ENCODE peak calls at places on chromosomes 1 and 21, in eight cellular contexts. P is heart right ventricle, I is K562, Q is astrocyte of the spinal cord, F is IMR-90, K is GM12865, Y is stomach, H is cardiac fibroblast. G is an unnamed sample.

GRCh38 chr1:227937031-227937430 is 10.7 kb downstream of the WNT9A start:
- DNase-seq in Y (no peak), I (no peak), P (no peak), F (no peak), H (no peak), Q (no peak), K (no peak), G (no peak)

GRCh38 chr1:228194921-228195812 is 12.7 kb upstream of the OBSCN start:
- DNase-seq in Y (no peak), Q (no peak), H (no peak), I (no peak), F (no peak), P (no peak), K (no peak), G (no peak)

GRCh38 chr1:115746021-115746690 is 22.4 kb downstream of the CASQ2 start:
- DNase-seq in K (no peak), Y (no peak), F (no peak), H (no peak), I (no peak), P (no peak), Q (no peak), G (no peak)

GRCh38 chr1:7224644-7225043 is 439.4 kb downstream of the CAMTA1 start:
- DNase-seq in I (peak), F (no peak), P (peak), Y (no peak), H (no peak), Q (no peak), K (peak), G (no peak)

GRCh38 chr21:39120876-39121599 is 62.2 kb downstream of the PSMG1 start:
- DNase-seq in K (no peak), F (no peak), I (no peak), Y (no peak), Q (no peak), H (peak), P (no peak), G (no peak)

GRCh38 chr1:47656719-47657685 is 219.2 kb downstream of the FOXD2 start:
- DNase-seq in Y (peak), Q (peak), P (peak), H (peak), K (no peak), F (peak), I (no peak), G (no peak)

GRCh38 chr1:10378071-10378841 is 20.6 kb upstream of the PGD start:
- DNase-seq in P (no peak), I (peak), Q (peak), Y (peak), K (peak), H (peak), F (peak), G (peak)

GRCh38 chr1:43021547-43022474 is 63.1 kb upstream of the SLC2A1 start:
- DNase-seq in P (no peak), Q (no peak), F (no peak), K (no peak), Y (no peak), H (no peak), I (no peak), G (no peak)

GRCh38 chr1:67459068-67459467 is 28.9 kb upstream of the SERBP1 start:
- DNase-seq in Y (no peak), I (no peak), K (no peak), Q (no peak), P (no peak), H (no peak), F (no peak), G (no peak)

GRCh38 chr21:31514598-31514997 is 144.9 kb upstream of the SOD1 start:
- DNase-seq in F (no peak), I (no peak), P (no peak), Y (no peak), H (no peak), K (no peak), Q (peak), G (no peak)

GRCh38 chr1:225845633-225846259 is 35.8 kb downstream of the EPHX1 start:
- DNase-seq in H (peak), K (peak), I (peak), Y (peak), F (peak), Q (peak), P (peak), G (peak)

GRCh38 chr21:38178653-38179503 is 77.9 kb upstream of the KCNJ15 start:
- DNase-seq in K (no peak), F (no peak), Y (no peak), P (no peak), Q (no peak), H (no peak), I (peak), G (no peak)

GRCh38 chr1:24027838-24028468 is 47.8 kb upstream of the SRSF10 start:
- DNase-seq in Q (peak), P (no peak), I (peak), K (peak), F (peak), Y (no peak), H (peak), G (peak)

GRCh38 chr1:114330451-114330983 is 176.8 kb upstream of the SYT6 start:
- DNase-seq in K (peak), Y (no peak), Q (no peak), P (no peak), I (no peak), F (no peak), H (no peak), G (no peak)

GRCh38 chr1:219639843-219640606 is 27.1 kb upstream of the ZC3H11B start:
- DNase-seq in Y (no peak), P (no peak), K (no peak), F (peak), H (no peak), Q (peak), I (no peak), G (no peak)

GRCh38 chr1:48790397-48790796 is 13.7 kb upstream of the BEND5 start:
- DNase-seq in I (no peak), H (no peak), K (peak), F (no peak), P (no peak), Q (no peak), Y (no peak), G (no peak)

GRCh38 chr1:208047476-208047934 is 136.6 kb upstream of the CD34 start:
- DNase-seq in Q (peak), I (no peak), H (peak), F (peak), P (peak), K (no peak), Y (peak), G (no peak)

GRCh38 chr1:238552271-238552670 is 661.5 kb upstream of the ZP4 start:
- DNase-seq in Q (no peak), F (no peak), K (no peak), I (no peak), P (no peak), Y (no peak), H (no peak), G (no peak)

GRCh38 chr1:50977575-50978143 is 7.6 kb downstream of the CDKN2C start:
- DNase-seq in F (peak), H (peak), P (peak), I (peak), K (peak), Y (peak), Q (peak), G (peak)

GRCh38 chr21:46304955-46305354 is 18.7 kb downstream of the C21orf58 start:
- DNase-seq in Y (no peak), P (no peak), K (no peak), I (peak), H (no peak), Q (no peak), F (no peak), G (no peak)

GRCh38 chr1:7983086-7983778 is 21.7 kb downstream of the PARK7 start:
- DNase-seq in F (no peak), Y (no peak), K (no peak), H (no peak), Q (no peak), P (peak), I (no peak), G (no peak)

DNA sequence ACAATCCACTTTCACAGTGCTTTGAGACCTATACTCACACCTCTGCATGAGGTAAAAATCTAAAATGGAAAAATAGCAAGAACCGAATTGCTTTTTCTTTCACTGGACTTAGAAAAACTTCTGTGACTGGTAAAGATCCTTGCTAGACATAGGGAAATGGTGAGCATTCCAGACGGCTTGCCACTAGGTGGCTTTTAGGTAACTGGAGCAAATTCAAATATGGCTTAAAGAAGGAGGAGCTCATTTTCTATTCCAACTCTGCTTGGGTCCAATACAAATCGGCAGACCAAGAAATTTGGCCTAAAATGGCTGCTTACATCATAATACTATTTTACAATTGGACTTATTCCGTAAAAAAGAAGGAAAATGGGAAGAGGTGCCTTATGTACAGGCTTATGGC is 977.9 kb downstream of the ADGRL2 start:
- DNase-seq in P (no peak), Y (no peak), Q (peak), H (peak), I (no peak), K (no peak), F (no peak), G (no peak)
- TF ChIP-seq CTCF in P (no peak), Y (no peak), Q (peak), H (peak), I (no peak), K (peak), F (no peak), G (no peak)

GRCh38 chr1:91897016-91897415 is 11.1 kb upstream of the TGFBR3 start:
- DNase-seq in I (no peak), Q (no peak), Y (no peak), F (no peak), K (no peak), P (no peak), H (no peak), G (no peak)
- TF ChIP-seq CTCF in I (no peak), Q (no peak), Y (no peak), F (no peak), K (no peak), P (no peak), H (no peak), G (no peak)

GRCh38 chr1:117123274-117123673 is 1.7 kb upstream of the TRIM45 start:
- DNase-seq in H (no peak), Y (no peak), Q (no peak), I (no peak), K (no peak), P (no peak), F (no peak), G (no peak)

GRCh38 chr1:117130526-117130925 is 9.0 kb upstream of the TRIM45 start:
- DNase-seq in F (no peak), I (no peak), Y (no peak), P (no peak), K (no peak), H (no peak), Q (no peak), G (no peak)

GRCh38 chr1:117127840-117128239 is 6.3 kb upstream of the TRIM45 start:
- DNase-seq in Q (no peak), I (peak), F (peak), K (no peak), P (no peak), H (peak), Y (no peak), G (no peak)

GRCh38 chr1:117128323-117129079 is 7.0 kb upstream of the TRIM45 start:
- DNase-seq in I (peak), Q (peak), K (peak), F (peak), Y (no peak), P (no peak), H (peak), G (peak)
- TF ChIP-seq CTCF in I (peak), Q (peak), K (peak), F (peak), Y (peak), P (peak), H (peak), G (peak)

GRCh38 chr1:32485554-32486255 is 20.8 kb downstream of the ZBTB8B start:
- DNase-seq in H (peak), K (no peak), F (peak), Q (no peak), I (no peak), P (no peak), Y (no peak), G (no peak)

GRCh38 chr1:32486463-32487113 is 21.7 kb downstream of the ZBTB8B start:
- DNase-seq in K (no peak), H (no peak), Q (no peak), I (no peak), P (no peak), Y (no peak), F (no peak), G (no peak)

GRCh38 chr1:32489774-32490454 is 25.0 kb downstream of the ZBTB8B start:
- DNase-seq in F (no peak), H (no peak), K (no peak), I (no peak), P (no peak), Y (no peak), Q (no peak), G (no peak)

DNA sequence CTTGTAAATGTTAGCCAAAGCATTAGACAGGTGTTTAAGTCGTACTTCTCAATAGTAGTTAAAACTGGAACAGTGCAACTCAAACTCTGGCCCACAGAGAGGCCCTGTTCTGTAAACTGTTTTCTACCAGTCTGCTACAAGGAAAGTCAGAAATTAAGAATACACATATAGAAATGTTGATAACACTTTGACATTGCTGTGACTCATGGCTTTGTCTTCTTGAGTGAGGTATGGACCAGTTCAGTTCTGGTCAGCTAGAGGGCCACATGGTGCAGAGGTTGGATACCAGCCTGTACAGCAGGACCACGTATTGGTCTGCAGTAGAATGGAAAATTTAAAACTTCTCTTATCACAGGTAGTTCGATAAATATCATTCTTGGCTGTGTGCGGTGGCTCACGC is 22.3 kb downstream of the ZBTB8B start:
- DNase-seq in P (no peak), Y (no peak), I (peak), F (no peak), K (no peak), H (peak), Q (no peak), G (no peak)
- TF ChIP-seq CTCF in P (no peak), Y (no peak), I (peak), F (no peak), K (no peak), H (no peak), Q (no peak), G (no peak)

DNA sequence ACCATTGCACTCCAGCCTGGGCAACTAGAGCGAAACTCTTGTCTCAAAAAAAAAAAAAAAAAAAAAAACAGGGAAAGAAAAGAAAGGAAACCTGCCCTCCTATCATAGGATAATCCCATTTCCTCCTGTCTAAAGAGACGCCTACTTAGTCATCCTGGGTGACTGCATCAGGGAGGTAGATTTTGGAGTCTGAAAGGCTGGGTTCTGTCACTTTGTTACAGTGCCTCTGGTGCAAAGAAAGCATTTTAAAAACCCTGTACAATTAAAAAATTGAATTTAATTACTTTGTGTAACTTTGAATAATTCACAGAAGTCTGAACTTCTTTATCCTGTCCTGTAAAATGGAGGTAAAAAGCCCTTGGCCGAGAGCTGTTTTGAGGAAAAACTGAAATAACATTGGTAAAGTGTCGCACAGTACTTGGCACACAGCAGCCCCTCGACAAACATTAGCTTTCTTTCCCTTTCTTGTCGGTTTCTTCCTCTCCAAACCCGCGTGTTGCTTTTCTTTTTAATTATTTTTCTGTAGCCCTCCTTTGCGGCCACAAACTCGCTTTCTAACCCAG is 657 bp upstream of the HDAC1 start:
- DNase-seq in F (peak), Y (no peak), K (no peak), I (peak), H (peak), Q (peak), P (no peak), G (peak)
- TF ChIP-seq CTCF in F (no peak), Y (no peak), K (no peak), I (no peak), H (no peak), Q (no peak), P (no peak), G (no peak)

GRCh38 chr1:85027242-85027983 is 20.9 kb downstream of the MCOLN3 start:
- DNase-seq in P (no peak), I (no peak), Q (no peak), K (peak), F (peak), H (peak), Y (no peak), G (peak)
- TF ChIP-seq CTCF in P (no peak), I (peak), Q (no peak), K (peak), F (peak), H (no peak), Y (no peak), G (no peak)

DNA sequence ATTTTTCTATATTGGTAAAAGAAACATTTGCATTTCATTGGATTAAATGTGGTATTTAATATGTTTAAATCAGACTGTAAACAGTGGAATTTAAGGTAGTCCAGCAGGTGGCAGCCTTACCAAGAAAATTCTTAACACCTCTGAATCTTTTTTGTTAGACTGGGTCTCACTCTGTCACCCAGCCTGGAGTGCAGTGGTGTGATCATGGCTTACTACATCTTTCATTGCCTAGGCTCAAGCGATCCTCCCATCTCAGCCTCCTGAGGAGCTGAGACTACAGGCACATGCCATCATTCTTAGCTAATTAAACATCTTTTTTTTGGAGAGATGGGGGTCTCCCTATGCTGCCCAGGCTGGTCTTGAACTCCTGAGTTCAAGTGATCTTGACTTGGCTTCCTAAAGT is 98.8 kb downstream of the RABGAP1L start:
- DNase-seq in F (peak), Y (no peak), K (peak), I (peak), Q (peak), P (peak), H (peak), G (peak)
- TF ChIP-seq CTCF in F (peak), Y (peak), K (peak), I (peak), Q (peak), P (peak), H (peak), G (peak)

GRCh38 chr1:25690396-25690956 is 73.9 kb downstream of the MAN1C1 start:
- DNase-seq in Q (no peak), H (no peak), Y (no peak), K (no peak), F (no peak), I (no peak), P (no peak), G (no peak)

GRCh38 chr1:25694591-25695007 is 78.0 kb downstream of the MAN1C1 start:
- DNase-seq in F (peak), Y (no peak), P (no peak), H (peak), I (no peak), K (no peak), Q (no peak), G (no peak)

GRCh38 chr1:25691211-25691610 is 74.6 kb downstream of the MAN1C1 start:
- DNase-seq in F (no peak), Q (no peak), P (no peak), Y (no peak), K (no peak), H (no peak), I (no peak), G (no peak)

GRCh38 chr1:25694167-25694566 is 77.6 kb downstream of the MAN1C1 start:
- DNase-seq in F (no peak), Q (no peak), Y (no peak), P (no peak), H (peak), I (no peak), K (no peak), G (peak)

DNA sequence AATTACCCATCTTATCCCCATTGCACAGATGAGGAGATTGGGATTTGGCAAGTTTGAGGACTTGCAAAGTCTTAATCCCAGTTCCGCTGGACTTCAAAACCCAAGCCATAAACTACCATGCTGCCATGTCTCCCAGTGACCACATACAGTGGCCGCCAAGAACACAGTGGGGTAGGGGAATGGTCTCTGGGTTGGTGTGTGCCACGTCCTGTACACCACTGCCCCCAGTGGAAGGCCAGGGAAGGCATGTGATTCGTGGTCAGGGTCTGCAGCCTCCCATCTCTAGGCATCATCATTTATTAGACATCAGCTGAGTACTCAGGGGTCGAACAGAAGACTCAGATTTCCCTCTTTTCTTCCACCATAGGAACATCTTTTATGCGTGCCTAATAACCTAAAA is 76.0 kb downstream of the MAN1C1 start:
- DNase-seq in I (peak), F (no peak), Q (no peak), Y (no peak), H (no peak), K (peak), P (no peak), G (no peak)
- TF ChIP-seq CTCF in I (peak), F (peak), Q (peak), Y (peak), H (peak), K (peak), P (peak), G (peak)